ENCODE peak calls at places on chromosome 17, in ten cellular contexts. J, Q, Y, N, A, L, C, G, R and O are unnamed samples.

GRCh38 chr17:6070280-6070894 is at the start of gene WSCD1:
- DNase-seq in G (peak), Q (no peak), A (no peak), L (no peak), J (no peak), N (no peak), Y (peak), R (no peak), C (no peak), O (no peak)

GRCh38 chr17:8091033-8091687 is 3.6 kb upstream of the ALOX12B start:
- DNase-seq in G (no peak), N (peak), A (no peak), Q (no peak), R (no peak), C (no peak), L (no peak), J (no peak), Y (no peak), O (no peak)

GRCh38 chr17:76404256-76404655 is 19.8 kb downstream of the SPHK1 start:
- DNase-seq in C (no peak), Y (no peak), R (no peak), N (no peak), J (no peak), L (no peak), A (no peak), Q (no peak), G (no peak), O (no peak)

GRCh38 chr17:65850486-65850885 is 289.0 kb upstream of the AXIN2 start:
- DNase-seq in J (no peak), R (peak), N (no peak), L (no peak), Q (no peak), Y (no peak), G (no peak), A (no peak), C (peak), O (peak)

GRCh38 chr17:74241434-74241833 is 28.1 kb downstream of the TTYH2 start:
- DNase-seq in J (no peak), A (no peak), C (no peak), Y (no peak), L (no peak), R (no peak), G (no peak), Q (no peak), N (no peak), O (no peak)

GRCh38 chr17:77528516-77529327 is 388.0 kb downstream of the SEC14L1 start:
- DNase-seq in N (no peak), A (no peak), R (peak), Q (no peak), L (peak), J (no peak), G (peak), Y (peak), C (no peak), O (no peak)

GRCh38 chr17:21353326-21354010 is 22.7 kb upstream of the KCNJ12 start:
- DNase-seq in L (no peak), Q (no peak), G (no peak), A (no peak), C (peak), J (no peak), R (no peak), N (no peak), Y (no peak), O (no peak)

GRCh38 chr17:81870155-81870977 is 771 bp downstream of the ARHGDIA start:
- DNase-seq in G (no peak), R (peak), N (peak), C (peak), A (peak), J (peak), L (no peak), Q (peak), Y (no peak), O (peak)

GRCh38 chr17:72139213-72139612 is 18.4 kb downstream of the SOX9 start:
- DNase-seq in R (no peak), G (no peak), N (no peak), A (no peak), Y (no peak), L (no peak), C (no peak), Q (no peak), J (no peak), O (peak)

GRCh38 chr17:45222273-45222993 is 748 bp downstream of the FMNL1 start:
- DNase-seq in A (peak), C (no peak), R (peak), Y (no peak), Q (no peak), N (peak), G (no peak), J (no peak), L (no peak), O (no peak)

GRCh38 chr17:37177234-37177633 is 198.6 kb upstream of the C17orf78 start:
- DNase-seq in J (no peak), N (no peak), Y (peak), Q (no peak), G (no peak), L (no peak), A (no peak), R (no peak), C (peak), O (peak)

GRCh38 chr17:8384801-8385335 is 1.9 kb upstream of the RPL26 start:
- DNase-seq in J (peak), N (no peak), Q (no peak), Y (no peak), R (no peak), C (peak), L (no peak), A (no peak), G (no peak), O (peak)

GRCh38 chr17:27463235-27463677 is 7.0 kb downstream of the KSR1 start:
- DNase-seq in C (no peak), A (no peak), Q (no peak), Y (no peak), L (no peak), J (no peak), R (no peak), N (peak), G (no peak), O (peak)

GRCh38 chr17:65487161-65487560 is 74.3 kb downstream of the AXIN2 start:
- DNase-seq in L (no peak), R (peak), Y (no peak), A (no peak), N (no peak), J (no peak), C (no peak), G (no peak), Q (peak), O (no peak)

GRCh38 chr17:31593806-31594205 is 202.3 kb downstream of the RAB11FIP4 start:
- DNase-seq in A (no peak), J (peak), R (no peak), N (no peak), G (no peak), Y (no peak), L (peak), C (peak), Q (no peak), O (peak)

GRCh38 chr17:50203589-50204345 is 2.3 kb upstream of the COL1A1 start:
- DNase-seq in Q (no peak), N (no peak), C (peak), L (no peak), R (no peak), A (no peak), Y (no peak), G (no peak), J (no peak), O (peak)

GRCh38 chr17:17063546-17064122 is 21.4 kb downstream of the MPRIP start:
- DNase-seq in L (peak), G (no peak), C (peak), Y (peak), Q (no peak), N (no peak), R (no peak), A (no peak), J (peak), O (no peak)

GRCh38 chr17:58325289-58325726 is 3.3 kb downstream of the TSPOAP1 start:
- DNase-seq in N (peak), A (no peak), Y (no peak), R (no peak), J (no peak), L (no peak), Q (no peak), G (no peak), C (no peak), O (no peak)

GRCh38 chr17:42798383-42799380 is at the start of the genes CNTD1 and COA3:
- DNase-seq in C (peak), G (peak), L (peak), R (peak), J (peak), N (peak), Y (peak), Q (peak), A (peak), O (peak)

GRCh38 chr17:21018894-21019293 is 23.9 kb downstream of the USP22 start:
- DNase-seq in L (no peak), R (no peak), C (no peak), G (no peak), A (no peak), J (no peak), N (no peak), Q (no peak), Y (no peak), O (no peak)

GRCh38 chr17:42329025-42329976 is 41.0 kb downstream of the STAT5A start:
- DNase-seq in Q (no peak), L (no peak), J (peak), Y (no peak), R (no peak), G (no peak), N (no peak), A (no peak), C (peak), O (peak)

GRCh38 chr17:80594666-80595269 is 50.1 kb downstream of the RPTOR start:
- DNase-seq in R (no peak), Q (no peak), J (no peak), G (no peak), N (no peak), L (no peak), C (no peak), A (no peak), Y (no peak), O (no peak)

GRCh38 chr17:42181851-42182207 is 887 bp upstream of the KCNH4 start:
- DNase-seq in A (no peak), Q (no peak), L (no peak), R (no peak), G (no peak), Y (no peak), N (no peak), J (no peak), C (no peak), O (no peak)

GRCh38 chr17:11943759-11944347 is 53.4 kb downstream of the ZNF18 start:
- DNase-seq in C (no peak), J (no peak), Y (no peak), Q (no peak), L (no peak), G (no peak), A (no peak), N (no peak), R (no peak), O (no peak)

GRCh38 chr17:27918498-27918897 is 25.3 kb upstream of the LYRM9 start:
- DNase-seq in C (no peak), A (no peak), Q (no peak), N (no peak), Y (no peak), L (no peak), G (no peak), R (no peak), J (no peak), O (no peak)

GRCh38 chr17:71765437-71765836 is 355.4 kb upstream of the SOX9 start:
- DNase-seq in R (no peak), A (no peak), L (no peak), Q (no peak), C (peak), Y (no peak), N (no peak), G (no peak), J (no peak), O (peak)

GRCh38 chr17:78185981-78186688 is 717 bp downstream of the TK1 start:
- DNase-seq in J (peak), N (peak), A (no peak), Q (no peak), G (peak), L (no peak), Y (no peak), R (no peak), C (no peak), O (no peak)

GRCh38 chr17:48528153-48528912 is 2.5 kb downstream of the HOXB1 start:
- DNase-seq in N (no peak), J (no peak), L (no peak), Q (no peak), R (no peak), Y (no peak), G (no peak), C (no peak), A (no peak), O (no peak)

GRCh38 chr17:40502716-40503115 is 1.3 kb upstream of the TNS4 start:
- DNase-seq in Y (no peak), N (no peak), A (no peak), Q (no peak), C (no peak), J (no peak), L (no peak), G (no peak), R (no peak), O (no peak)

GRCh38 chr17:78934681-78935418 is 9.7 kb upstream of the TIMP2 start:
- DNase-seq in Y (no peak), G (no peak), N (no peak), J (no peak), C (no peak), Q (no peak), L (no peak), A (no peak), R (no peak), O (no peak)

GRCh38 chr17:67316776-67317175 is 49.6 kb downstream of the PSMD12 start:
- DNase-seq in Q (no peak), L (no peak), N (no peak), Y (no peak), A (no peak), J (no peak), G (no peak), R (no peak), C (no peak), O (no peak)

GRCh38 chr17:57832711-57833596 is 16.9 kb downstream of the MRPS23 start:
- DNase-seq in L (peak), N (peak), C (peak), Q (peak), Y (peak), J (peak), A (peak), G (peak), R (peak), O (peak)

GRCh38 chr17:30921544-30922196 is at the start of gene ADAP2:
- DNase-seq in R (no peak), G (peak), N (peak), J (peak), Y (no peak), C (no peak), L (no peak), Q (no peak), A (no peak), O (no peak)